ENCODE peak calls at places on chromosome 5, in five cellular contexts. O, P, G, U and W are unnamed samples.

GRCh38 chr5:2891781-2892180 is 140.3 kb upstream of the IRX2 start:
- DNase-seq in O (no peak), P (no peak), G (no peak), U (no peak), W (no peak)

GRCh38 chr5:180783340-180784052 is 19.1 kb downstream of the MGAT1 start:
- DNase-seq in O (no peak), P (no peak), G (no peak), U (no peak), W (no peak)

GRCh38 chr5:131825404-131826013 is 28.7 kb upstream of the FNIP1 start:
- DNase-seq in O (no peak), P (no peak), G (no peak), U (no peak), W (no peak)

GRCh38 chr5:20570486-20570885 is 582.5 kb upstream of the CDH18 start:
- DNase-seq in O (no peak), P (peak), G (no peak), U (no peak), W (no peak)

GRCh38 chr5:172150514-172151425 is 37.3 kb downstream of the STK10 start:
- DNase-seq in O (no peak), P (no peak), G (no peak), U (no peak), W (no peak)

GRCh38 chr5:100792781-100793180 is 110.3 kb downstream of the ST8SIA4 start:
- DNase-seq in O (no peak), P (no peak), G (no peak), U (no peak), W (no peak)

GRCh38 chr5:115800108-115800507 is 16.4 kb downstream of the CDO1 start:
- DNase-seq in O (no peak), P (no peak), G (no peak), U (no peak), W (no peak)

GRCh38 chr5:179731791-179732411 is 721 bp upstream of the MAML1 start:
- DNase-seq in O (no peak), P (no peak), G (peak), U (no peak), W (peak)

GRCh38 chr5:178793156-178793555 is 62.7 kb upstream of the ZNF354A start:
- DNase-seq in O (no peak), P (no peak), G (no peak), U (no peak), W (no peak)

GRCh38 chr5:177366528-177367322 is 9.0 kb downstream of the RGS14 start:
- DNase-seq in O (no peak), P (no peak), G (peak), U (no peak), W (peak)

GRCh38 chr5:169435506-169436230 is 134.7 kb upstream of the SLIT3 start:
- DNase-seq in O (no peak), P (no peak), G (no peak), U (no peak), W (no peak)

GRCh38 chr5:115306011-115306530 is 9.6 kb upstream of the CCDC112 start:
- DNase-seq in O (no peak), P (no peak), G (no peak), U (no peak), W (no peak)

GRCh38 chr5:178196986-178197385 is 7.3 kb upstream of the HNRNPAB start:
- DNase-seq in O (no peak), P (no peak), G (no peak), U (no peak), W (no peak)

GRCh38 chr5:108125771-108126511 is 256.0 kb downstream of the FBXL17 start:
- DNase-seq in O (no peak), P (no peak), G (no peak), U (no peak), W (no peak)

GRCh38 chr5:92163906-92164305 is 780.8 kb upstream of the ARRDC3 start:
- DNase-seq in O (no peak), P (no peak), G (no peak), U (no peak), W (no peak)

GRCh38 chr5:143782588-143783386 is 29.2 kb upstream of the HMHB1 start:
- DNase-seq in O (no peak), P (no peak), G (no peak), U (no peak), W (no peak)

GRCh38 chr5:87125796-87126195 is 141.9 kb upstream of the RASA1 start:
- DNase-seq in O (no peak), P (no peak), G (no peak), U (no peak), W (no peak)